ENCODE peak calls at places on chromosomes 1 and 21, in six cellular contexts. One of them, this sample, is unnamed.
A peak's percentile ranks its signal among the peaks of the same experiment; 100 is the strongest.

GRCh38 chr1:172380441-172381244 is 39.8 kb upstream of the C1orf105 start:
- DNase-seq in midbrain: no peak
- DNase-seq in mesendoderm: no peak
- DNase-seq in sciatic nerve: no peak
- DNase-seq in T follicular helper cell: no peak
- DNase-seq in vagina: no peak
- DNase-seq in this sample: peak; percentile 20

GRCh38 chr1:39729030-39729429 is 9.7 kb upstream of the PPIE start:
- DNase-seq in midbrain: peak; percentile 14
- DNase-seq in mesendoderm: no peak
- DNase-seq in sciatic nerve: no peak
- DNase-seq in T follicular helper cell: no peak
- DNase-seq in vagina: no peak
- DNase-seq in this sample: no peak

GRCh38 chr1:201216395-201217085 is 25.9 kb downstream of the IGFN1 start:
- DNase-seq in midbrain: no peak
- DNase-seq in mesendoderm: no peak
- DNase-seq in sciatic nerve: peak; percentile 51
- DNase-seq in T follicular helper cell: no peak
- DNase-seq in vagina: no peak
- DNase-seq in this sample: no peak

GRCh38 chr1:57072775-57073174 is 107.0 kb upstream of the C8B start:
- DNase-seq in midbrain: no peak
- DNase-seq in mesendoderm: peak; percentile 46
- DNase-seq in sciatic nerve: no peak
- DNase-seq in T follicular helper cell: no peak
- DNase-seq in vagina: no peak
- DNase-seq in this sample: no peak

GRCh38 chr1:166165661-166166399 is 971 bp downstream of the FAM78B start:
- DNase-seq in midbrain: no peak
- DNase-seq in mesendoderm: peak; percentile 56
- DNase-seq in sciatic nerve: no peak
- DNase-seq in T follicular helper cell: no peak
- DNase-seq in vagina: no peak
- DNase-seq in this sample: no peak

GRCh38 chr1:97647776-97648175 is 273.1 kb downstream of the DPYD start:
- DNase-seq in midbrain: no peak
- DNase-seq in mesendoderm: no peak
- DNase-seq in sciatic nerve: no peak
- DNase-seq in T follicular helper cell: no peak
- DNase-seq in vagina: no peak
- DNase-seq in this sample: no peak

GRCh38 chr1:212213754-212214153 is 71.5 kb upstream of the PPP2R5A start:
- DNase-seq in midbrain: no peak
- DNase-seq in mesendoderm: peak; percentile 22
- DNase-seq in sciatic nerve: no peak
- DNase-seq in T follicular helper cell: no peak
- DNase-seq in vagina: no peak
- DNase-seq in this sample: no peak

GRCh38 chr1:165674599-165674998 is 23.8 kb downstream of the ALDH9A1 start:
- DNase-seq in midbrain: no peak
- DNase-seq in mesendoderm: no peak
- DNase-seq in sciatic nerve: no peak
- DNase-seq in T follicular helper cell: no peak
- DNase-seq in vagina: no peak
- DNase-seq in this sample: no peak

GRCh38 chr1:161054232-161054631 is 8.5 kb upstream of the USF1 start:
- DNase-seq in midbrain: no peak
- DNase-seq in mesendoderm: no peak
- DNase-seq in sciatic nerve: no peak
- DNase-seq in T follicular helper cell: no peak
- DNase-seq in vagina: no peak
- DNase-seq in this sample: no peak

GRCh38 chr1:94804442-94804837 is 15.7 kb upstream of the SLC44A3 start:
- DNase-seq in midbrain: no peak
- DNase-seq in mesendoderm: no peak
- DNase-seq in sciatic nerve: no peak
- DNase-seq in T follicular helper cell: no peak
- DNase-seq in vagina: no peak
- DNase-seq in this sample: no peak

GRCh38 chr1:159196543-159196942 is 8.1 kb upstream of the ACKR1 start:
- DNase-seq in midbrain: no peak
- DNase-seq in mesendoderm: peak; percentile 47
- DNase-seq in sciatic nerve: no peak
- DNase-seq in T follicular helper cell: no peak
- DNase-seq in vagina: no peak
- DNase-seq in this sample: no peak

GRCh38 chr21:45270306-45270821 is 17.3 kb downstream of the POFUT2 start:
- DNase-seq in midbrain: no peak
- DNase-seq in mesendoderm: peak; percentile 46
- DNase-seq in sciatic nerve: peak; percentile 45
- DNase-seq in T follicular helper cell: no peak
- DNase-seq in vagina: no peak
- DNase-seq in this sample: no peak

GRCh38 chr1:12275370-12275769 is 45.5 kb downstream of the VPS13D start:
- DNase-seq in midbrain: no peak
- DNase-seq in mesendoderm: peak; percentile 40
- DNase-seq in sciatic nerve: peak; percentile 78
- DNase-seq in T follicular helper cell: peak; percentile 7
- DNase-seq in vagina: no peak
- DNase-seq in this sample: no peak

GRCh38 chr1:21287905-21288514 is 2.3 kb downstream of the ECE1 start:
- DNase-seq in midbrain: no peak
- DNase-seq in mesendoderm: no peak
- DNase-seq in sciatic nerve: no peak
- DNase-seq in T follicular helper cell: no peak
- DNase-seq in vagina: no peak
- DNase-seq in this sample: no peak

GRCh38 chr1:32948905-32949304 is 15.7 kb downstream of the RNF19B start:
- DNase-seq in midbrain: no peak
- DNase-seq in mesendoderm: no peak
- DNase-seq in sciatic nerve: no peak
- DNase-seq in T follicular helper cell: no peak
- DNase-seq in vagina: no peak
- DNase-seq in this sample: no peak

GRCh38 chr1:151311589-151312331 is 15.5 kb downstream of the PI4KB start:
- DNase-seq in midbrain: no peak
- DNase-seq in mesendoderm: peak; percentile 96
- DNase-seq in sciatic nerve: no peak
- DNase-seq in T follicular helper cell: peak; percentile 21
- DNase-seq in vagina: peak; percentile 99
- DNase-seq in this sample: no peak

GRCh38 chr1:106699436-106699835 is 357.0 kb upstream of the PRMT6 start:
- DNase-seq in midbrain: no peak
- DNase-seq in mesendoderm: no peak
- DNase-seq in sciatic nerve: no peak
- DNase-seq in T follicular helper cell: no peak
- DNase-seq in vagina: no peak
- DNase-seq in this sample: no peak

GRCh38 chr1:176032040-176032645 is 174.9 kb downstream of the COP1 start:
- DNase-seq in midbrain: no peak
- DNase-seq in mesendoderm: no peak
- DNase-seq in sciatic nerve: no peak
- DNase-seq in T follicular helper cell: no peak
- DNase-seq in vagina: no peak
- DNase-seq in this sample: no peak

GRCh38 chr1:25684216-25684965 is 67.8 kb downstream of the MAN1C1 start:
- DNase-seq in midbrain: no peak
- DNase-seq in mesendoderm: no peak
- DNase-seq in sciatic nerve: no peak
- DNase-seq in T follicular helper cell: no peak
- DNase-seq in vagina: no peak
- DNase-seq in this sample: no peak

GRCh38 chr21:39018730-39019129 is 164.5 kb downstream of the PSMG1 start:
- DNase-seq in midbrain: no peak
- DNase-seq in mesendoderm: no peak
- DNase-seq in sciatic nerve: no peak
- DNase-seq in T follicular helper cell: no peak
- DNase-seq in vagina: no peak
- DNase-seq in this sample: no peak

GRCh38 chr21:28016571-28016970 is 976.1 kb downstream of the LTN1 start:
- DNase-seq in midbrain: no peak
- DNase-seq in mesendoderm: peak; percentile 5
- DNase-seq in sciatic nerve: no peak
- DNase-seq in T follicular helper cell: no peak
- DNase-seq in vagina: no peak
- DNase-seq in this sample: no peak

GRCh38 chr1:169115891-169116585 is 9.5 kb downstream of the ATP1B1 start:
- DNase-seq in midbrain: peak; percentile 49
- DNase-seq in mesendoderm: peak; percentile 61
- DNase-seq in sciatic nerve: no peak
- DNase-seq in T follicular helper cell: no peak
- DNase-seq in vagina: no peak
- DNase-seq in this sample: no peak

GRCh38 chr1:184915463-184916080 is 58.7 kb downstream of the NIBAN1 start:
- DNase-seq in midbrain: no peak
- DNase-seq in mesendoderm: no peak
- DNase-seq in sciatic nerve: no peak
- DNase-seq in T follicular helper cell: no peak
- DNase-seq in vagina: no peak
- DNase-seq in this sample: no peak

GRCh38 chr1:24928631-24929090 is 1.4 kb downstream of the RUNX3 start:
- DNase-seq in midbrain: no peak
- DNase-seq in mesendoderm: peak; percentile 60
- DNase-seq in sciatic nerve: no peak
- DNase-seq in T follicular helper cell: peak; percentile 55
- DNase-seq in vagina: no peak
- DNase-seq in this sample: no peak

This sample was measured in NCI-H1436 treated with DMSO at 0.1 percent for 48 hours.